ENCODE peak calls at places on chromosomes 13 and 19, in nine cellular contexts. K is progenitor cell of endocrine pancreas, W is cardiac fibroblast, P is psoas muscle, R is AG09319, M is upper lobe of left lung, Z is choroid plexus epithelial cell, C is bronchial epithelial cell, G is heart right ventricle. D is an unnamed sample.

GRCh38 chr19:49718511-49718910 is 27.6 kb downstream of the CPT1C start:
- DNase-seq in Z (peak), W (peak), P (no peak), C (no peak), M (no peak), K (no peak), R (no peak), G (no peak), D (no peak)

GRCh38 chr13:96540656-96541055 is 450.7 kb downstream of the HS6ST3 start:
- DNase-seq in P (no peak), Z (no peak), M (no peak), R (no peak), W (no peak), C (no peak), K (no peak), G (no peak), D (no peak)

GRCh38 chr13:80577951-80578670 is 237.2 kb upstream of the SPRY2 start:
- DNase-seq in M (no peak), P (no peak), W (no peak), R (no peak), Z (no peak), C (no peak), G (peak), K (no peak), D (no peak)

GRCh38 chr19:38409631-38410133 is 6.8 kb downstream of the FAM98C start:
- DNase-seq in W (peak), C (no peak), G (peak), P (no peak), M (no peak), Z (peak), R (no peak), K (no peak), D (peak)

GRCh38 chr13:100883453-100883852 is 208.9 kb upstream of the TMTC4 start:
- DNase-seq in W (no peak), M (no peak), C (no peak), R (no peak), K (no peak), G (no peak), P (no peak), Z (no peak), D (no peak)

GRCh38 chr13:59755647-59756290 is 408.0 kb downstream of the DIAPH3 start:
- DNase-seq in W (no peak), G (no peak), M (no peak), Z (no peak), C (peak), K (no peak), R (no peak), P (no peak), D (no peak)

GRCh38 chr19:54485846-54486245 is 12.8 kb upstream of the CDC42EP5 start:
- DNase-seq in M (no peak), K (no peak), Z (peak), W (peak), C (no peak), P (no peak), G (no peak), R (no peak), D (no peak)

GRCh38 chr19:10636304-10636972 is 11.1 kb downstream of the SLC44A2 start:
- DNase-seq in W (no peak), K (no peak), M (no peak), G (no peak), C (no peak), R (no peak), Z (no peak), P (peak), D (no peak)

GRCh38 chr13:95234242-95234641 is 67.0 kb downstream of the ABCC4 start:
- DNase-seq in G (no peak), M (no peak), C (no peak), K (no peak), P (no peak), W (no peak), Z (no peak), R (no peak), D (no peak)

GRCh38 chr13:22214184-22214583 is 543.3 kb downstream of the FGF9 start:
- DNase-seq in Z (no peak), R (no peak), M (no peak), C (no peak), K (no peak), P (no peak), W (no peak), G (no peak), D (no peak)

GRCh38 chr13:29594710-29595379 is 643 bp downstream of the SLC7A1 start:
- DNase-seq in C (no peak), M (peak), G (no peak), R (no peak), Z (peak), W (peak), K (peak), P (peak), D (peak)

GRCh38 chr19:8490873-8491272 is 11.6 kb downstream of the PRAM1 start:
- DNase-seq in K (no peak), G (no peak), Z (no peak), P (no peak), C (no peak), R (no peak), M (no peak), W (no peak), D (no peak)

GRCh38 chr19:37970699-37971098 is 63.7 kb downstream of the SIPA1L3 start:
- DNase-seq in P (no peak), Z (no peak), G (no peak), K (no peak), C (no peak), M (no peak), R (no peak), W (no peak), D (no peak)

GRCh38 chr13:80054806-80055205 is 286.1 kb downstream of the SPRY2 start:
- DNase-seq in Z (no peak), C (peak), P (no peak), K (no peak), M (no peak), W (peak), R (no peak), G (no peak), D (no peak)

GRCh38 chr19:16575861-16576689 is 3.9 kb upstream of the SLC35E1 start:
- DNase-seq in W (no peak), K (no peak), P (no peak), G (no peak), R (no peak), Z (no peak), M (no peak), C (no peak), D (no peak)

GRCh38 chr13:60759499-60759898 is 362.5 kb downstream of the TDRD3 start:
- DNase-seq in W (peak), R (no peak), C (peak), G (no peak), P (no peak), K (no peak), M (peak), Z (peak), D (no peak)

GRCh38 chr13:83881917-83882625 is at the start of gene SLITRK1:
- DNase-seq in K (peak), C (peak), W (peak), P (no peak), Z (peak), R (peak), G (peak), M (no peak), D (peak)

GRCh38 chr13:31477961-31478360 is 261.4 kb upstream of the RXFP2 start:
- DNase-seq in W (peak), M (no peak), Z (peak), R (peak), C (no peak), P (no peak), G (no peak), K (no peak), D (no peak)

GRCh38 chr13:98083936-98084335 is 59.0 kb upstream of the FARP1 start:
- DNase-seq in W (no peak), K (no peak), M (no peak), G (no peak), R (no peak), C (peak), P (no peak), Z (no peak), D (no peak)

GRCh38 chr13:46951516-46951915 is 54.7 kb upstream of the HTR2A start:
- DNase-seq in K (no peak), Z (no peak), C (peak), M (no peak), R (no peak), P (no peak), W (no peak), G (no peak), D (peak)

GRCh38 chr13:106570354-106570822 is 2.5 kb upstream of the ARGLU1 start:
- DNase-seq in P (peak), K (peak), W (peak), R (no peak), C (peak), Z (peak), M (peak), G (no peak), D (peak)

GRCh38 chr13:26719356-26719945 is 41.1 kb downstream of the GPR12 start:
- DNase-seq in W (no peak), M (no peak), C (no peak), P (no peak), G (no peak), R (no peak), K (no peak), Z (peak), D (peak)

GRCh38 chr13:35876601-35877000 is 254.6 kb downstream of the DCLK1 start:
- DNase-seq in G (no peak), R (no peak), M (no peak), W (no peak), Z (no peak), C (no peak), K (no peak), P (no peak), D (no peak)

GRCh38 chr19:6674868-6675305 is 4.9 kb upstream of the TNFSF14 start:
- DNase-seq in R (peak), P (peak), W (peak), M (peak), G (peak), C (peak), Z (peak), K (no peak), D (peak)

GRCh38 chr19:50263176-50263575 is 59.8 kb downstream of the MYH14 start:
- DNase-seq in W (no peak), P (no peak), M (no peak), Z (no peak), C (no peak), G (no peak), K (no peak), R (no peak), D (no peak)

GRCh38 chr19:53057904-53058579 is 13.5 kb downstream of the ERVV-2 start:
- DNase-seq in P (no peak), G (peak), Z (peak), C (no peak), W (no peak), K (peak), M (no peak), R (no peak), D (no peak)

GRCh38 chr13:71998223-71998622 is 131.2 kb upstream of the DACH1 start:
- DNase-seq in Z (no peak), R (no peak), P (no peak), W (no peak), M (no peak), G (no peak), K (no peak), C (no peak), D (no peak)

GRCh38 chr19:44848036-44848804 is 2.1 kb downstream of the NECTIN2 start:
- DNase-seq in K (no peak), Z (peak), C (peak), G (peak), M (no peak), W (peak), P (no peak), R (no peak), D (no peak)

GRCh38 chr19:51018745-51019543 is 565 bp downstream of the KLK10 start:
- DNase-seq in W (peak), G (no peak), M (peak), K (no peak), R (no peak), P (no peak), Z (no peak), C (no peak), D (no peak)

GRCh38 chr19:33950141-33950805 is 153.6 kb downstream of the KCTD15 start:
- DNase-seq in Z (no peak), C (no peak), P (no peak), W (peak), R (no peak), K (no peak), G (no peak), M (no peak), D (no peak)

GRCh38 chr19:49676136-49676689 is 858 bp upstream of the PRMT1 start:
- DNase-seq in Z (peak), G (peak), C (peak), R (peak), P (peak), K (peak), W (peak), M (peak), D (peak)

GRCh38 chr13:36549771-36550170 is 117.5 kb downstream of the CCNA1 start:
- DNase-seq in P (no peak), Z (no peak), C (no peak), R (no peak), K (no peak), G (peak), W (no peak), M (no peak), D (no peak)

DNA sequence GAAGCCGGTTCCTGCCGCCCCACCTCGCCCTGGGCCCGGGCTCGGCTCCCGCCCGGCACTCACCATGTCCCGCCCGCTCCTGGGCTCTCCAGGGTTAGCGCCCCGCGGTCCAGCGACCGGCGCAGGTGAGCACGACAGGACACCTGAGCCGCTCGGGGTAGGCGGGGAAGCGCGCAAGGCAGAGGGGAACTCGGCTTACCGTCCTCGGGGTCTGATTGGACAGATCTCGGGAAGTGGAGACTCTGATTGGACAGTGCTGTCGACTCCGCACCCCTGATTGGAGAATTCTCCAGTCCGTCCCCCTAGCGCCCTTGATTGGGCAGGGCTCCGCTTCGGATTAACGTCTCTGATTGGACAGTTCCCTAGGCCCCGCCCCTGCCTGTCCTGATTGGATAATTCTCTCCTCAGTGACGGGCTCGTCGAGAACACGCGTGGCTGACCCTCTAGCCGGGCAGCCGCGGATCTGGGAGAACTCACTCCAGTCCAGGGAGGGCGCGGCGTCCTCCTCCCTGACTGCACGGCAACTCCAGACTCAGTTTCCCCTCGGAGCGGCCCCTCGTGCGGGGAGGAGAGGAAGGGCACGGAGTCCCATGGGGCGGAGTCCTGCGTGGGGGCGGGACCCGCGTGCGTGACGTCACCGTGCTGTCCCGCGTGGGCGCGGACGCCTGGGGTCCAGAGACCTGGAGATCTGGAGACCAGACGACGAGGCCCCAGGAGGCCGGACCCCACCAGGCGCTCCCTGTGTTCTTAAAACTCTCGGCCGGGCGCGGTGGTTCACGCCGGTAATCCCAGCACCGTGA is at the start of gene ZNF77:
- DNase-seq in P (peak), W (peak), G (peak), C (peak), K (peak), R (peak), M (peak), Z (peak), D (peak)
- TF ChIP-seq CTCF in P (peak), W (no peak), G (no peak), C (no peak), K (no peak), R (no peak), M (peak), Z (no peak), D (no peak)

DNA sequence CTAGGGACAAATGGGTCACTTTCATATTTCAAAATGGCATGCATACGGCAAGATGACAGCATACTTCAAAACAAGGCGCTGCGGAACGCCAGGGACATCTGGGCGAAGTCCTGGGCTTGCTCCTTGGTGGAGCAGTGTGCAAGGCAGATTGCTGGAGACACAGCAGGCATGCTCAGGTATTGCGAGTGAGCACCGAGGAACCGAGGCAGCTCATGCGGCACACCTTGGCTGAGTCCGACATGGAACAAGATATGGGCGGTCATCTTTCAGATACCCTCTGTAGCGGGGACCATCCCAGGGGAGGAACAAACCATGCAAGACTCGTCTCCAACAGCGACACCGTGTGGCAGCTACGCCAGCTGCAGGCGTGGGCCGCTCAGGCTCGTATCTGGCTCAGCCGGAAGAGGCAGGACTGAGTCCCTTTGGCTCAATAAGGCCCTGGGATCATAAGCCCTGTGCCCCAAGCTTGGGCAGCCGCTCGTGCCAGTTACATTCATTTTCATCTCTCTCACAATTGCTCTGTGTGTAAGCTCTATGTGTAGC is 112.4 kb downstream of the NUFIP1 start:
- DNase-seq in G (no peak), R (no peak), Z (no peak), M (no peak), W (no peak), K (no peak), P (no peak), C (no peak), D (no peak)
- TF ChIP-seq CTCF in G (no peak), R (no peak), Z (peak), M (no peak), W (peak), K (peak), P (no peak), C (peak), D (peak)

GRCh38 chr19:5205937-5206750 is 134.5 kb downstream of the PTPRS start:
- DNase-seq in K (no peak), G (no peak), P (peak), M (no peak), R (no peak), C (no peak), W (no peak), Z (no peak), D (no peak)
- TF ChIP-seq CTCF in K (no peak), G (no peak), P (no peak), M (no peak), R (no peak), C (no peak), W (no peak), Z (no peak), D (no peak)

GRCh38 chr13:114341003-114341777 is 26.9 kb downstream of the CHAMP1 start:
- DNase-seq in W (no peak), P (no peak), Z (no peak), K (no peak), G (no peak), C (no peak), R (no peak), M (no peak), D (no peak)

GRCh38 chr13:114338959-114339358 is 24.7 kb downstream of the CHAMP1 start:
- DNase-seq in K (no peak), C (no peak), W (no peak), M (no peak), Z (no peak), G (no peak), P (no peak), R (no peak), D (no peak)

GRCh38 chr13:114334305-114335053 is 20.2 kb downstream of the CHAMP1 start:
- DNase-seq in W (no peak), C (no peak), G (no peak), P (no peak), M (no peak), K (no peak), R (no peak), Z (no peak), D (no peak)

DNA sequence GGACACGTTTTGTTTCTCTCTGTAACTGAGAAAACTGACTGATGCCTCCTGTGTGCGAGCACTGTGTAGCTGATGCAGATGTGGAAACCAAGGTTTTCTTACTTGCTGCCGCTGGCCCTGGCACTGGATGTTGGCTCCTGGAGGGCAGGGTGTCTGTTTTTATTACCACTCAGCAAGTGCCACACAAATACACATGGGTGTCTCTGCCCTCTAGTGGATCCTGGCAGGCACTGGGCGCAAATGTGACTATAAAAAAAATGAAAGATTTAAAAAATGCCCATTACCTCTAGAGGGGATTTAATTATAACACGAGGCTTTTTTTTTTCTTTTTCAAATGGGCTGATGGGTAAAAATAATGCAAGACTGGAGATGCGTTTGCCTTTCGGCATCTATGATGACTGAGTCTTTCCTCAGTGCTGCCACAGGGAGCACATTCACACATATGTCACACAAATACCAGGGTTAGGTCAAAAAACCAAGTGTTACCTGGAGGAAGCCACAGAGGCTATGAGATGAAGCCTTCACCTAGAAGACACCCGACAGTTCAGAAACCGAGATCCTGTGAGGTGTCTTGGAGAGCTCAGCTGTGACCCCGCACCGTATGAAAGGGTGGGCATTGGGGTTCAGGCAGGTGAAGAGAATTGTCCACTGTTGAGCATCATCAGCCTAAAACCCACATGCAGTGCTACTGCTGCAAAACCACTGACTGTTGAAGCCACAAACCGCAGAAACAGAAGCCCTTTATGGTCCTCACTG is 25.7 kb downstream of the CHAMP1 start:
- DNase-seq in P (peak), W (peak), G (no peak), K (no peak), R (peak), M (no peak), C (peak), Z (peak), D (peak)
- TF ChIP-seq CTCF in P (peak), W (peak), G (no peak), K (peak), R (peak), M (peak), C (peak), Z (peak), D (peak)

GRCh38 chr19:18396471-18397241 is 766 bp downstream of the LRRC25 start:
- DNase-seq in P (peak), W (no peak), M (no peak), C (no peak), G (no peak), K (no peak), R (no peak), Z (no peak), D (no peak)

GRCh38 chr19:18397242-18398202 is at the start of gene LRRC25:
- DNase-seq in G (no peak), W (no peak), Z (no peak), C (no peak), K (no peak), R (no peak), P (peak), M (peak), D (no peak)

GRCh38 chr19:18399008-18399407 is 1.6 kb upstream of the LRRC25 start:
- DNase-seq in R (no peak), G (no peak), P (no peak), C (peak), W (peak), Z (peak), K (no peak), M (peak), D (peak)

GRCh38 chr19:18406749-18407148 is 9.3 kb upstream of the LRRC25 start:
- DNase-seq in K (no peak), G (no peak), P (no peak), Z (no peak), R (no peak), W (no peak), M (no peak), C (no peak), D (no peak)

DNA sequence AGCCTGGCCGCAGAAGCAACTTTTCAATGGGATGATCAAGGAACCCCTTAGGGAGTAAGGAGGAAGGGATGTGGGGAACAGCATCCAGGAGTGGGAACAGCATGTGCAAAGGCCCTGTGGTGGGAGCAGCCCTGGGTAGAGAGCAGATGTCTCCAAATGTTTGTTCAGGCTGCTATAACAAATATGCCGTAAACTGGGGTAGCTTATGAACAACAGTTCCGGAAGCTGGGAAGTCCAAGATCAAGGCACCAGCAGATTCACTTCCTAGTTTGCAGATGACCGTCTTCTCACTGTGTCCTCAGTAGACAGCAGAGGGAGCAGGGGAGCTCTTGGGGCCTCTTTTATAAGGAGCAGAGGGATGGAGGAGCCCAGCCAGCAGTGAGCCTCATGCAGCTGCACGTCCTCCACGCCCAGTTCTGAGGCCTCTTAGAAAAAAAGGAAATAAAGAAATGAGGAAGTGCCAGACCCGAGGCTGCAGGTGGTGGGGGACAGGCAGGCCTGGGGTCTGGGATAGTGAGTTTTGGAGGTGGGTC is 4.2 kb upstream of the LRRC25 start:
- DNase-seq in G (peak), C (peak), R (no peak), M (peak), K (no peak), W (peak), P (peak), Z (peak), D (peak)
- TF ChIP-seq CTCF in G (no peak), C (peak), R (peak), M (no peak), K (peak), W (peak), P (peak), Z (peak), D (peak)